ENCODE peak calls at places on chromosomes 16 and 17, in four cellular contexts. O is cardiac muscle cell, W is uterus, N is breast epithelium. M is an unnamed sample.

GRCh38 chr16:84555418-84556196 is 51.1 kb upstream of the MEAK7 start:
- DNase-seq in O (no peak), W (no peak), N (no peak), M (no peak)

GRCh38 chr17:68993112-68993511 is 37.9 kb upstream of the ABCA8 start:
- DNase-seq in O (peak; percentile 53), W (no peak), N (no peak), M (peak; percentile 40)

GRCh38 chr16:58678269-58678668 is 6.3 kb downstream of the SLC38A7 start:
- DNase-seq in O (no peak), W (no peak), N (no peak), M (no peak)

GRCh38 chr16:50671644-50672260 is 9.4 kb downstream of the SNX20 start:
- DNase-seq in O (peak; percentile 41), W (no peak), N (no peak), M (peak; percentile 7)

GRCh38 chr16:51762081-51762995 is 611.3 kb upstream of the SALL1 start:
- DNase-seq in O (peak; percentile 81), W (peak; percentile 79), N (peak; percentile 47), M (peak; percentile 81)

GRCh38 chr17:77451894-77452852 is 311.4 kb downstream of the SEC14L1 start:
- DNase-seq in O (peak; percentile 84), W (peak; percentile 79), N (peak; percentile 76), M (peak; percentile 79)

GRCh38 chr17:8785547-8786412 is 13.4 kb downstream of the MFSD6L start:
- DNase-seq in O (peak; percentile 83), W (peak; percentile 68), N (peak; percentile 44), M (peak; percentile 43)

GRCh38 chr17:22669721-22670120 is 977.4 kb downstream of the KCNJ18 start:
- DNase-seq in O (no peak), W (no peak), N (no peak), M (no peak)

GRCh38 chr17:65472602-65473001 is 88.8 kb downstream of the AXIN2 start:
- DNase-seq in O (peak; percentile 91), W (peak; percentile 57), N (peak; percentile 43), M (no peak)

GRCh38 chr17:57724038-57724728 is 20.9 kb downstream of the CCDC182 start:
- DNase-seq in O (no peak), W (no peak), N (no peak), M (no peak)

GRCh38 chr17:57722704-57723043 is 22.4 kb downstream of the CCDC182 start:
- DNase-seq in O (no peak), W (no peak), N (no peak), M (no peak)

GRCh38 chr17:57721967-57722703 is 23.0 kb downstream of the CCDC182 start:
- DNase-seq in O (no peak), W (no peak), N (no peak), M (no peak)

GRCh38 chr17:57724729-57725125 is 20.4 kb downstream of the CCDC182 start:
- DNase-seq in O (no peak), W (no peak), N (no peak), M (no peak)

GRCh38 chr17:57723427-57724037 is 21.6 kb downstream of the CCDC182 start:
- DNase-seq in O (no peak), W (no peak), N (no peak), M (no peak)
- TF ChIP-seq CTCF in O (no peak), W (no peak), N (no peak), M (no peak)

GRCh38 chr17:46751425-46751824 is 67.1 kb downstream of the WNT3 start:
- DNase-seq in O (no peak), W (no peak), N (no peak), M (no peak)
- TF ChIP-seq CTCF in O (no peak), W (no peak), N (no peak), M (no peak)

GRCh38 chr17:34852614-34853013 is 108.6 kb downstream of the CCT6B start:
- DNase-seq in O (no peak), W (no peak), N (no peak), M (no peak)
- TF ChIP-seq CTCF in O (no peak), W (no peak), N (no peak), M (no peak)

GRCh38 chr16:56671706-56672105 is 2.1 kb downstream of the MT1H start:
- DNase-seq in O (no peak), W (no peak), N (no peak), M (peak; percentile 16)

GRCh38 chr16:56675685-56676210 is 6.1 kb downstream of the MT1H start:
- DNase-seq in O (no peak), W (no peak), N (no peak), M (no peak)

GRCh38 chr16:56670640-56670934 is 973 bp downstream of the MT1H start:
- DNase-seq in O (no peak), W (no peak), N (no peak), M (no peak)

GRCh38 chr16:56672761-56673536 is 3.3 kb downstream of the MT1H start:
- DNase-seq in O (no peak), W (no peak), N (no peak), M (no peak)

DNA sequence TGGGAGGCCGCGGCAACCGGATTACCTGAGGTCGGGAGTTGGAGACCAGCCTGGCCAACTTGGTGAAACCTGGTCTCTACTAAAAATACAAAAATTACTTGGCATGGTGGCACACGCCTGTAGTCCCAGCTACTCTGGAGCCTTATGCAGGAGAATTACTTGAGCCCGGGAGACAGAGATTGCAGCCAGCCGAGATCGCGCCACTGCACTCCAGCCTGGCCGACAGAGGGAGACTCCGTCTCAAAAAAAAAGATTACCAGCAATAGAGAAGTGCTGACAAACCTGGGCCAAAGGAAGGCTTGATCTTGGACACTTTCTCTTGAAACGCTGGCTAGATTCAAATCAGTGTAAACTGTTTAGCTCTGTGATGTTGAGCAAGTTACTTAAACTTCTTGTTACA is 4.3 kb downstream of the MT1H start:
- DNase-seq in O (peak; percentile 47), W (no peak), N (peak; percentile 33), M (peak; percentile 27)
- TF ChIP-seq CTCF in O (peak; percentile 68), W (peak; percentile 50), N (peak; percentile 50), M (peak; percentile 63)

DNA sequence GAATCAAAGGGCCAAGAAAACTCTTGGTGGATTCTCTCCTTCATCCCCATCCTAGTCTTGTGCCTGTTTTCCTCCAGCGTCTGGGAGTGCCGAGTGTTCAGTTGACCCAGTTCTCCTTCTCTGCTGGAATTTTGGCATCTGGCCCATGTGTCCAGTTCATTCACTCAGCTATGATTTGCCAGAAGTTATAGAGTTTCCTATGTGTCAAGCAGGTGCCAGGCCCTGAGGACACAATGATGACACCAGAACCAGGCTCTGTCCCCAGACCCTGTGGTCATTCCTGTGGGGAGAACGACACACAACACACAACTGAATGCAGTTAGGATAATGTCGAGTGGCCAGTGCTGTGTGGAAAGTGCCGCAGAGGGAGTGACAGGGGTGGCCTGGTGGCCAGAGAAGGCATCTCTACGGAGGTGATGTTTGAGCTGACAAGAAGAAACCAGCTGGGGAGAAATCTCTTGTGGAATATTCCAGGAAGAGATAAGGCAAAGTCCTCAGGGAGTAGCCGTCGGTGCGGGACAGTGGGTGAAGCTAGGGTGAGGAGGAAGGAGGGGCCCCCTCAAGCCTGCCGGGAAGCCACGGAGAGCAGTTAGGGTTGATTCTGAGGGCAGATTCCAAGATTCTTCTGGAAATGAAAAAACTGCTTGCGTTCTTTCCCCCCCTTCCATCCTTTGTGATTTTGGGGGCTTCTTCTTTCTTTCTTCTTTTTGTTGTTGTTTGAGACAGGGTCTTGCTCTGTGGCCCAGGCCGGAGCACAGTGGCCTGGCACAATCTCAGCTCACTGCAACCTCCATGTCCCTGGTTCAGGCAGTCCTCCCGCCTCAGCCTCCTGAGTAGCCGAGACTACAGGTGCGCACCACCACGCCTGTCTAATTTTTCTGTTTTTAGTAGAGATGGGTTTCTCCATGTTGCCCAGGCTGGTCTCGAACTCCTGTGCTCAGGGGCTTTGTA is 35.8 kb upstream of the IL34 start:
- DNase-seq in O (peak; percentile 46), W (no peak), N (peak; percentile 77), M (no peak)
- TF ChIP-seq CTCF in O (no peak), W (no peak), N (no peak), M (no peak)

GRCh38 chr16:88060524-88061219 is 109.4 kb downstream of the BANP start:
- DNase-seq in O (no peak), W (no peak), N (no peak), M (no peak)
- TF ChIP-seq CTCF in O (no peak), W (no peak), N (no peak), M (no peak)

DNA sequence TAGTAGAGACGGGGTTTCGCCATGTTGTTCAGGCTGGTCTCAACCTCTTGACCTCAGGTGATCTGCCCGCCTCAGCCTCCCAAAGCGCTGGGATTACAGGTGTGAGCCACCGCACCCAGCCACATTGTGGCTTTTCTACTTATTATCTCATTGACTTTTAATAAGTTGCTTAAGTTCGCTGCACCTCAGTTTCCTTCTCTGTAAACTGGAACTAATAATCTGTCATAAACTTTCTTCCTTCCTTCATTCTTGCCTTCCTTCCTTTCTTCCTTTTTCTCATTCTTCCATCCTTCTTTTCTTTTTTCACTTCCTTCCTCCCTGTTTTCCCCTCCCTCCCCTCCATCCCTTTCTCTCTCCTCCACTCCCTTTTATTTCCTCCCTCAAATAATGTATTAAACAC is 192.2 kb downstream of the MAF start:
- DNase-seq in O (no peak), W (no peak), N (no peak), M (no peak)
- TF ChIP-seq CTCF in O (no peak), W (no peak), N (no peak), M (no peak)

GRCh38 chr17:50426472-50426782 is 409 bp downstream of the ACSF2 start:
- DNase-seq in O (no peak), W (no peak), N (no peak), M (no peak)

GRCh38 chr17:50425001-50425681 is 877 bp upstream of the ACSF2 start:
- DNase-seq in O (no peak), W (peak; percentile 16), N (no peak), M (no peak)

GRCh38 chr17:50424246-50425000 is 1.6 kb upstream of the ACSF2 start:
- DNase-seq in O (no peak), W (no peak), N (no peak), M (no peak)

GRCh38 chr17:50426814-50427787 is 1.1 kb downstream of the ACSF2 start:
- DNase-seq in O (peak; percentile 33), W (peak; percentile 19), N (no peak), M (peak; percentile 17)

GRCh38 chr17:50425682-50426471 is at the start of gene ACSF2:
- DNase-seq in O (peak; percentile 65), W (peak; percentile 60), N (peak; percentile 72), M (peak; percentile 49)
- TF ChIP-seq CTCF in O (no peak), W (no peak), N (no peak), M (no peak)